ENCODE peak calls at places on chromosomes 11 and 22, in six cellular contexts. A is heart right ventricle, N is pancreas, K is neural progenitor cell, W is mesendoderm, B is heart left ventricle. M is an unnamed sample. For H3K36me3 and H3K27me3, the result is how much of the 10 kb centered on the place peaks cover.

GRCh38 chr11:4095509-4096230 is 1.1 kb downstream of the RRM1 start:
- DNase-seq in A (no peak), W (peak), B (no peak), K (no peak), N (no peak), M (no peak)

GRCh38 chr22:21457023-21457787 is 10.0 kb upstream of the TMEM191C start:
- DNase-seq in W (no peak), A (no peak), B (no peak), K (peak), N (no peak), M (no peak)

GRCh38 chr22:29710922-29711593 is 8.7 kb upstream of the CABP7 start:
- DNase-seq in N (peak), A (peak), K (no peak), W (no peak), B (peak), M (no peak)

GRCh38 chr11:47305734-47306483 is 36.0 kb downstream of the MADD start:
- DNase-seq in B (peak), K (no peak), A (peak), W (no peak), N (no peak), M (no peak)

GRCh38 chr22:17638182-17638431 is 450 bp upstream of the BCL2L13 start:
- DNase-seq in N (no peak), W (no peak), A (no peak), B (no peak), K (no peak), M (no peak)

GRCh38 chr11:107821199-107821926 is 37.2 kb downstream of the SLC35F2 start:
- DNase-seq in K (no peak), A (no peak), W (no peak), N (no peak), B (no peak), M (no peak)

GRCh38 chr22:23151827-23152226 is 6.5 kb downstream of the RAB36 start:
- DNase-seq in B (no peak), W (no peak), K (no peak), A (no peak), N (no peak), M (no peak)

GRCh38 chr22:42437488-42438292 is 5.5 kb upstream of the NFAM1 start:
- DNase-seq in A (peak), B (peak), K (peak), W (peak), N (peak), M (peak)

GRCh38 chr11:32113637-32114203 is 22.8 kb downstream of the RCN1 start:
- DNase-seq in K (no peak), N (no peak), A (no peak), B (no peak), W (peak), M (no peak)

GRCh38 chr11:114366331-114367243 is 33.7 kb downstream of the C11orf71 start:
- DNase-seq in B (no peak), A (no peak), W (peak), K (no peak), N (no peak), M (no peak)

GRCh38 chr11:128776088-128776433 is 82.2 kb downstream of the FLI1 start:
- DNase-seq in K (no peak), B (no peak), A (no peak), W (peak), N (no peak), M (peak)

GRCh38 chr11:133082851-133083488 is 449.3 kb downstream of the OPCML start:
- DNase-seq in B (peak), N (peak), W (peak), K (peak), A (peak), M (peak)

GRCh38 chr11:133081730-133082452 is 450.4 kb downstream of the OPCML start:
- DNase-seq in A (no peak), N (no peak), B (no peak), W (peak), K (peak), M (no peak)

GRCh38 chr11:133078591-133079179 is 453.6 kb downstream of the OPCML start:
- DNase-seq in N (no peak), W (peak), B (no peak), A (peak), K (peak), M (no peak)

GRCh38 chr11:133081020-133081419 is 451.3 kb downstream of the OPCML start:
- DNase-seq in A (no peak), N (no peak), K (peak), B (no peak), W (peak), M (no peak)

GRCh38 chr11:133082453-133082781 is 449.9 kb downstream of the OPCML start:
- DNase-seq in K (peak), A (peak), N (peak), W (peak), B (no peak), M (no peak)
- H3K36me3 ChIP-seq in K (under half), A (under half), N (under half), W (under half), B (under half), M (under half)

GRCh38 chr11:69574383-69575255 is 66.3 kb upstream of the CCND1 start:
- DNase-seq in A (no peak), B (no peak), W (no peak), N (no peak), K (no peak), M (no peak)
- H3K27me3 ChIP-seq in A (under half), B (under half), W (under half), N (under half), K (under half), M (under half)

DNA sequence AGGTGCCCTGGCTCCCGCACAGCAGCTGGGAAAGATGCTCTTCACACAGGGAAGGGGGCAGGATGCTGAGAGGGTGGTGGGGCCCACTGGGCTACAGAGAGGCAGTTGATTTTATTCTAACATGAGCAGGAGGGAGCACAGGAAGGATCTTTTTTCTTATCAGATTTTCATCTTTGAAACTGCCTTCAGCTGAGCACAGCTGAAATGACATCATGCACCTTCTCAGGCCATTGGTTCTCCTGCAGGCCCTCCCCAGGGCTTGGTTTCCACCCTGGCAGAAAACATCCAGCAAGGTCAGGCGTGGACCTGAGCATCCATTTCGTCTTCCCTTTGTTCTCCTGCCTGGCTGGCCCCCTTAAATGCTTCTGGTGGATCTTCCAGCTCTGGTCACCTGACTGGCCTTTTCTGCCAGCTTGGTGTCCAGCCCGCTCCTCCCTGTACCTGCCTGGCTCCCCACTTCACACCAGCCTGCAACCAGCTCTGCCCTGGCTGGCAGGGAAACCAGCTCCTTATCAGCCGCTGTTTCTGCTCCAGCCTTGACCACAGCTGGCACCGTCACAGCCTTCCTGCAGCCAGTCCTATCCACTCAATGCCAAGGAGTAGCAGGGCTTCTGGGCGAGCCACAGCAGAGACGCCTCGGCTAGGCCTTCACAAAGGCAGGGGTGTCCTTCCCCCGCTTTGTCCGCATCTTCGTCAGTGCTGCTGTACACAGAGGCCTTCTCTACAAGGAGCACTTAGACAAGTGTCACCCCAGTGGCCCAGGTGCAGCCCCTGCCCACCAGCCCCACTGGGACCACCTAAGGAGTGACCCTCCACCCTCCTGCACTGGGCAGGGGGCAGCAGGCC is 36.5 kb downstream of the TOM1 start:
- DNase-seq in A (peak), K (no peak), B (no peak), W (no peak), N (peak), M (no peak)
- H3K27ac ChIP-seq in A (peak), K (no peak), B (no peak), W (no peak), N (no peak), M (no peak)

GRCh38 chr11:117381988-117382387 is 54.3 kb downstream of the CEP164 start:
- DNase-seq in W (no peak), B (no peak), A (no peak), N (no peak), K (no peak), M (no peak)

GRCh38 chr11:117382746-117383145 is 55.1 kb downstream of the CEP164 start:
- DNase-seq in B (no peak), W (no peak), K (no peak), N (no peak), A (no peak), M (no peak)

GRCh38 chr11:117380676-117381075 is 53.0 kb downstream of the CEP164 start:
- DNase-seq in W (no peak), A (no peak), K (no peak), N (no peak), B (no peak), M (no peak)

GRCh38 chr11:117378966-117379865 is 51.6 kb downstream of the CEP164 start:
- DNase-seq in K (no peak), B (no peak), A (peak), N (no peak), W (no peak), M (no peak)

DNA sequence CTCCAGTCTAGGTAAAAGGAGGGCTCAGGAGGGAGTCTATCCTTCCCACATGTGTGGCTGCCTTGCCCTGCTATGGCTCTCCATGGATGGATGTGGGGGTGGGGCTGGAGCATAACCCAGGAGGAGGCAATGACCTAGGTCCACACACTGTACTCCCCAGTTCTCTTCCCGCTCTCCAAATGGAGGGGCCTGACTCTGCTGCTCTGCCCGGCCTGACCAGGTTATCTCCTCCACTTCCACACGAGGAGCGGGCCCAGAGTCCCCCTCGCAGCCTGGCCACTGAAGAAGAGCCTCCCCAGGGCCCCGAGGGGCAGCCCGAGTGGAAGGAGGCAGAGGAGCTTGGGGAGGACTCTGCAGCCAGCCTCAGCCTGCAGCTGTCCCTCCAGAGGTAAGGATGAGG is 53.8 kb downstream of the CEP164 start:
- DNase-seq in W (no peak), K (no peak), B (no peak), A (no peak), N (no peak), M (no peak)
- H3K36me3 ChIP-seq in W (under half), K (under half), B (half or more), A (half or more), N (under half), M (under half)